ENCODE peak calls at places on chromosomes 2 and 18, in five cellular contexts. One of them, this sample, is unnamed.

GRCh38 chr18:76410660-76411417 is 84.2 kb downstream of the ZNF516 start:
- DNase-seq in HEK293T: no peak
- DNase-seq in T-cell: no peak
- DNase-seq in T follicular helper cell: no peak
- DNase-seq in astrocyte of the cerebellum: no peak
- DNase-seq in this sample: no peak

GRCh38 chr2:232363784-232364615 is 14.6 kb upstream of the ALPP start:
- DNase-seq in HEK293T: no peak
- DNase-seq in T-cell: no peak
- DNase-seq in T follicular helper cell: no peak
- DNase-seq in astrocyte of the cerebellum: no peak
- DNase-seq in this sample: no peak

GRCh38 chr2:134232461-134232860 is 21.4 kb upstream of the MGAT5 start:
- DNase-seq in HEK293T: no peak
- DNase-seq in T-cell: peak; percentile 36
- DNase-seq in T follicular helper cell: no peak
- DNase-seq in astrocyte of the cerebellum: no peak
- DNase-seq in this sample: no peak

GRCh38 chr2:233990261-233990798 is 60.2 kb upstream of the SPP2 start:
- DNase-seq in HEK293T: no peak
- DNase-seq in T-cell: peak; percentile 69
- DNase-seq in T follicular helper cell: peak; percentile 48
- DNase-seq in astrocyte of the cerebellum: no peak
- DNase-seq in this sample: peak; percentile 65

GRCh38 chr2:65030933-65031332 is 25.3 kb upstream of the CEP68 start:
- DNase-seq in HEK293T: no peak
- DNase-seq in T-cell: no peak
- DNase-seq in T follicular helper cell: no peak
- DNase-seq in astrocyte of the cerebellum: no peak
- DNase-seq in this sample: no peak

GRCh38 chr2:205534997-205535396 is 147.3 kb upstream of the NRP2 start:
- DNase-seq in HEK293T: no peak
- DNase-seq in T-cell: no peak
- DNase-seq in T follicular helper cell: no peak
- DNase-seq in astrocyte of the cerebellum: no peak
- DNase-seq in this sample: no peak

GRCh38 chr2:240121675-240122074 is 14.4 kb downstream of the COPS9 start:
- DNase-seq in HEK293T: no peak
- DNase-seq in T-cell: no peak
- DNase-seq in T follicular helper cell: no peak
- DNase-seq in astrocyte of the cerebellum: no peak
- DNase-seq in this sample: no peak

GRCh38 chr2:20381457-20381856 is 30.8 kb upstream of the PUM2 start:
- DNase-seq in HEK293T: peak; percentile 61
- DNase-seq in T-cell: no peak
- DNase-seq in T follicular helper cell: no peak
- DNase-seq in astrocyte of the cerebellum: peak; percentile 87
- DNase-seq in this sample: no peak

GRCh38 chr18:33826151-33826550 is 248.1 kb downstream of the ASXL3 start:
- DNase-seq in HEK293T: no peak
- DNase-seq in T-cell: no peak
- DNase-seq in T follicular helper cell: no peak
- DNase-seq in astrocyte of the cerebellum: no peak
- DNase-seq in this sample: no peak

GRCh38 chr2:231200805-231201474 is 2.5 kb downstream of the ARMC9 start:
- DNase-seq in HEK293T: no peak
- DNase-seq in T-cell: no peak
- DNase-seq in T follicular helper cell: no peak
- DNase-seq in astrocyte of the cerebellum: peak; percentile 51
- DNase-seq in this sample: no peak

GRCh38 chr2:52881606-52882005 is 886.0 kb upstream of the CHAC2 start:
- DNase-seq in HEK293T: no peak
- DNase-seq in T-cell: no peak
- DNase-seq in T follicular helper cell: no peak
- DNase-seq in astrocyte of the cerebellum: no peak
- DNase-seq in this sample: no peak

GRCh38 chr2:46537046-46537445 is 57.7 kb downstream of the TMEM247 start:
- DNase-seq in HEK293T: no peak
- DNase-seq in T-cell: no peak
- DNase-seq in T follicular helper cell: no peak
- DNase-seq in astrocyte of the cerebellum: no peak
- DNase-seq in this sample: no peak

GRCh38 chr2:218291934-218292699 is at the start of gene TMBIM1:
- DNase-seq in HEK293T: peak; percentile 91
- DNase-seq in T-cell: peak; percentile 79
- DNase-seq in T follicular helper cell: peak; percentile 69
- DNase-seq in astrocyte of the cerebellum: no peak
- DNase-seq in this sample: peak; percentile 86

GRCh38 chr18:48399303-48400075 is 9.7 kb downstream of the ZBTB7C start:
- DNase-seq in HEK293T: no peak
- DNase-seq in T-cell: no peak
- DNase-seq in T follicular helper cell: no peak
- DNase-seq in astrocyte of the cerebellum: no peak
- DNase-seq in this sample: no peak

GRCh38 chr2:14330884-14331283 is 301.6 kb upstream of the LRATD1 start:
- DNase-seq in HEK293T: no peak
- DNase-seq in T-cell: no peak
- DNase-seq in T follicular helper cell: no peak
- DNase-seq in astrocyte of the cerebellum: no peak
- DNase-seq in this sample: no peak

GRCh38 chr2:10052216-10052615 is 8.9 kb downstream of the KLF11 start:
- DNase-seq in HEK293T: no peak
- DNase-seq in T-cell: no peak
- DNase-seq in T follicular helper cell: no peak
- DNase-seq in astrocyte of the cerebellum: no peak
- DNase-seq in this sample: no peak